ENCODE peak calls at places on chromosomes 5 and 9, in nine cellular contexts. O is heart right ventricle, F is left lung, R is aorta, Y is DND-41, W is PC-3, S is Panc1, Z is upper lobe of right lung, V is HepG2. N is an unnamed sample.

GRCh38 chr9:125746774-125747052 is 460 bp upstream of the PBX3 start:
- ATAC-seq in O (no peak), F (no peak), R (no peak), Y (no peak), W (no peak), S (no peak), Z (no peak), V (no peak), N (peak; percentile 62)

GRCh38 chr5:171207256-171207866 is 101.7 kb upstream of the TLX3 start:
- ATAC-seq in O (no peak), F (peak; percentile 27), R (no peak), Y (peak; percentile 79), W (peak; percentile 67), S (peak; percentile 70), Z (no peak), V (no peak), N (no peak)

GRCh38 chr5:6108540-6108848 is 269.9 kb downstream of the MED10 start:
- ATAC-seq in O (no peak), F (no peak), R (no peak), Y (no peak), W (no peak), S (no peak), Z (no peak), V (no peak), N (no peak)

GRCh38 chr5:147290261-147290660 is 55.4 kb downstream of the STK32A start:
- ATAC-seq in O (peak; percentile 99), F (peak; percentile 99), R (no peak), Y (no peak), W (no peak), S (no peak), Z (peak; percentile 94), V (no peak), N (no peak)

GRCh38 chr9:131398204-131398603 is 4.3 kb downstream of the PRRC2B start:
- ATAC-seq in O (no peak), F (peak; percentile 8), R (no peak), Y (no peak), W (no peak), S (no peak), Z (peak; percentile 28), V (no peak), N (no peak)

GRCh38 chr5:57456531-57457135 is 26.0 kb downstream of the ACTBL2 start:
- ATAC-seq in O (no peak), F (no peak), R (no peak), Y (no peak), W (no peak), S (no peak), Z (no peak), V (peak; percentile 29), N (no peak)

GRCh38 chr5:95620870-95621838 is 1.3 kb downstream of the GPR150 start:
- ATAC-seq in O (peak; percentile 59), F (peak; percentile 68), R (peak; percentile 65), Y (peak; percentile 67), W (peak; percentile 67), S (peak; percentile 73), Z (peak; percentile 75), V (peak; percentile 85), N (peak; percentile 54)

GRCh38 chr5:79890871-79891249 is 100.2 kb downstream of the MTX3 start:
- ATAC-seq in O (no peak), F (no peak), R (no peak), Y (no peak), W (no peak), S (no peak), Z (no peak), V (no peak), N (no peak)

GRCh38 chr5:135131801-135132675 is 98.0 kb upstream of the PITX1 start:
- ATAC-seq in O (no peak), F (no peak), R (no peak), Y (no peak), W (no peak), S (no peak), Z (peak; percentile 14), V (no peak), N (no peak)

GRCh38 chr9:4640027-4640426 is 22.1 kb upstream of the PLPP6 start:
- ATAC-seq in O (no peak), F (no peak), R (no peak), Y (peak; percentile 39), W (peak; percentile 27), S (no peak), Z (no peak), V (peak; percentile 43), N (no peak)

GRCh38 chr5:21121213-21121612 is 1133.2 kb upstream of the CDH18 start:
- ATAC-seq in O (no peak), F (no peak), R (no peak), Y (no peak), W (no peak), S (no peak), Z (no peak), V (no peak), N (no peak)

GRCh38 chr5:94613583-94613982 is 4.8 kb downstream of the KIAA0825 start:
- ATAC-seq in O (no peak), F (no peak), R (no peak), Y (no peak), W (no peak), S (no peak), Z (no peak), V (peak; percentile 43), N (no peak)

GRCh38 chr9:128575469-128575868 is 23.1 kb downstream of the SPTAN1 start:
- ATAC-seq in O (peak; percentile 74), F (peak; percentile 87), R (peak; percentile 65), Y (no peak), W (peak; percentile 84), S (no peak), Z (peak; percentile 51), V (no peak), N (peak; percentile 31)

GRCh38 chr5:110267714-110268113 is 458.8 kb downstream of the TMEM232 start:
- ATAC-seq in O (no peak), F (no peak), R (no peak), Y (no peak), W (no peak), S (no peak), Z (no peak), V (no peak), N (no peak)
- H3K27ac ChIP-seq in O (no peak overlapping the region), F (no peak overlapping the region), R (no peak overlapping the region), Y (no peak overlapping the region), W (no peak overlapping the region), S (no peak overlapping the region), Z (no peak overlapping the region), V (no peak overlapping the region), N (no peak overlapping the region)

GRCh38 chr5:132829742-132830435 is 558 bp downstream of the SHROOM1 start:
- ATAC-seq in O (peak; percentile 89), F (peak; percentile 91), R (peak; percentile 89), Y (peak; percentile 96), W (peak; percentile 82), S (peak; percentile 92), Z (peak; percentile 89), V (peak; percentile 87), N (peak; percentile 90)
- H3K36me3 ChIP-seq in O (peaks cover 5% of the 10 kb centered on the region), F (no peaks in the 10 kb centered on the region), R (no peaks in the 10 kb centered on the region), Y (no peaks in the 10 kb centered on the region), W (no peaks in the 10 kb centered on the region), S (no peaks in the 10 kb centered on the region), Z (no peaks in the 10 kb centered on the region), V (peaks cover 3% of the 10 kb centered on the region), N (no peaks in the 10 kb centered on the region)

GRCh38 chr5:65263291-65263690 is 218.4 kb downstream of the ADAMTS6 start:
- ATAC-seq in O (no peak), F (no peak), R (no peak), Y (no peak), W (no peak), S (no peak), Z (no peak), V (no peak), N (no peak)

GRCh38 chr5:65264420-65264819 is 217.3 kb downstream of the ADAMTS6 start:
- ATAC-seq in O (no peak), F (no peak), R (no peak), Y (no peak), W (no peak), S (no peak), Z (no peak), V (no peak), N (no peak)

GRCh38 chr5:65261499-65261898 is 220.2 kb downstream of the ADAMTS6 start:
- ATAC-seq in O (no peak), F (no peak), R (no peak), Y (no peak), W (no peak), S (no peak), Z (no peak), V (no peak), N (no peak)

GRCh38 chr5:65262094-65262493 is 219.6 kb downstream of the ADAMTS6 start:
- ATAC-seq in O (no peak), F (no peak), R (no peak), Y (no peak), W (no peak), S (no peak), Z (no peak), V (no peak), N (no peak)

GRCh38 chr5:65262590-65263189 is 219.0 kb downstream of the ADAMTS6 start:
- ATAC-seq in O (peak; percentile 33), F (no peak), R (peak; percentile 73), Y (no peak), W (no peak), S (no peak), Z (no peak), V (no peak), N (no peak)
- H3K4me3 ChIP-seq in O (no peak overlapping the region), F (no peak overlapping the region), R (no peak overlapping the region), Y (no peak overlapping the region), W (no peak overlapping the region), S (no peak overlapping the region), Z (no peak overlapping the region), V (no peak overlapping the region), N (no peak overlapping the region)

GRCh38 chr9:94948567-94949235 is 222.2 kb downstream of the AOPEP start:
- ATAC-seq in O (no peak), F (no peak), R (no peak), Y (no peak), W (no peak), S (no peak), Z (no peak), V (no peak), N (no peak)

GRCh38 chr9:94951591-94952115 is 225.2 kb downstream of the AOPEP start:
- ATAC-seq in O (peak; percentile 4), F (peak; percentile 6), R (no peak), Y (no peak), W (no peak), S (no peak), Z (no peak), V (no peak), N (no peak)

GRCh38 chr9:94949330-94949729 is 222.8 kb downstream of the AOPEP start:
- ATAC-seq in O (no peak), F (no peak), R (no peak), Y (no peak), W (no peak), S (no peak), Z (no peak), V (no peak), N (no peak)

GRCh38 chr9:94950733-94951590 is 224.5 kb downstream of the AOPEP start:
- ATAC-seq in O (peak; percentile 72), F (peak; percentile 79), R (peak; percentile 40), Y (peak; percentile 50), W (no peak), S (no peak), Z (peak; percentile 68), V (peak; percentile 88), N (no peak)

DNA sequence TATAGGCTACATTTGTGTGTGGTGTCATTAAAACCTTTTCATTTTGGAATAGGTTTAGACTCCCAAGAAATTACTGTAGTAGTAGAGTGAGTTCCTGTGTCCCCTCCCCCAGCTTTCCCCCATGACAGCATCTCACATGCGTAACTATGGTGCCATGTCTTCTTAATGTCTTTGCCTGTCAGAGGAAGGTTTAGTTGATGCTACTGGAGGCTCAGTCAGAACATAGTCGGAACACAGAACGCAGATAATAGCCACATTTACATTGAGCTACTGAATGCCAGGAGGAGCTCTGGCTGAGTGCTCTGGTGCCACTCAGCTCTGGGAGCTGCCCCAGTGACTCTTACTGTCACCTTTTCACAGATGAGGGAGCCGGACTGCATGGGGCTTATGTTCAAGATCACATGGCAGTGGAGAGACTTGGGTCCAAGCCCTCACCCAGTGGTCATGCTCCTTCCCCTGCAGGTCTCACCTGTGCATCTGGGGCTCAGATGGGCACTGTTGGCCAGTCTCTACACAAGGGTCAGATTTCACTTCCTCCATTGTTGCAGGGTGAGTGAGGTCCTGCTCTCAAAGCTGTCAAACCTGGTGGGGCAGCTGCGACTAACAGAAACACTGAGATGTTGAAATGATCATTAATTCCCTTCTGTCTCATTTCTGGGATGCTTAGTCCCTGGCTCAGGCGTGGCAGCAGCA is 223.7 kb downstream of the AOPEP start:
- ATAC-seq in O (no peak), F (peak; percentile 16), R (no peak), Y (no peak), W (peak; percentile 49), S (no peak), Z (peak; percentile 18), V (peak; percentile 19), N (no peak)
- H3K27ac ChIP-seq in O (peak overlapping the region; percentile 43), F (peak overlapping the region; percentile 54), R (peak overlapping the region; percentile 77), Y (no peak overlapping the region), W (no peak overlapping the region), S (no peak overlapping the region), Z (no peak overlapping the region), V (peak overlapping the region; percentile 34), N (peak overlapping the region; percentile 74)